ENCODE peak calls at places on chromosomes 16 and 17, in seven cellular contexts. One of them, this sample, is unnamed.

GRCh38 chr17:1197781-1198490 is 18.2 kb upstream of the ABR start:
- DNase-seq in transverse colon: peak
- DNase-seq in uterus: peak
- DNase-seq in AG10803: peak
- DNase-seq in vagina: no peak
- DNase-seq in thoracic aorta: no peak
- DNase-seq in endothelial cell: no peak
- DNase-seq in this sample: no peak

GRCh38 chr17:77160032-77160876 is 19.5 kb downstream of the SEC14L1 start:
- DNase-seq in transverse colon: no peak
- DNase-seq in uterus: no peak
- DNase-seq in AG10803: peak
- DNase-seq in vagina: no peak
- DNase-seq in thoracic aorta: no peak
- DNase-seq in endothelial cell: no peak
- DNase-seq in this sample: no peak

GRCh38 chr17:78257810-78258322 is 26.4 kb downstream of the TMEM235 start:
- DNase-seq in transverse colon: no peak
- DNase-seq in uterus: no peak
- DNase-seq in AG10803: no peak
- DNase-seq in vagina: no peak
- DNase-seq in thoracic aorta: no peak
- DNase-seq in endothelial cell: no peak
- DNase-seq in this sample: peak

GRCh38 chr17:80382956-80383355 is 32.0 kb upstream of the ENDOV start:
- DNase-seq in transverse colon: no peak
- DNase-seq in uterus: no peak
- DNase-seq in AG10803: no peak
- DNase-seq in vagina: no peak
- DNase-seq in thoracic aorta: no peak
- DNase-seq in endothelial cell: no peak
- DNase-seq in this sample: no peak

GRCh38 chr17:10067446-10068143 is 130.8 kb downstream of the GAS7 start:
- DNase-seq in transverse colon: no peak
- DNase-seq in uterus: peak
- DNase-seq in AG10803: no peak
- DNase-seq in vagina: no peak
- DNase-seq in thoracic aorta: no peak
- DNase-seq in endothelial cell: no peak
- DNase-seq in this sample: peak

GRCh38 chr16:67963325-67964321 is 4.8 kb downstream of the SLC12A4 start:
- DNase-seq in transverse colon: no peak
- DNase-seq in uterus: peak
- DNase-seq in AG10803: no peak
- DNase-seq in vagina: no peak
- DNase-seq in thoracic aorta: no peak
- DNase-seq in endothelial cell: no peak
- DNase-seq in this sample: no peak

GRCh38 chr16:89697616-89698331 is 3.7 kb downstream of the SPATA2L start:
- DNase-seq in transverse colon: no peak
- DNase-seq in uterus: no peak
- DNase-seq in AG10803: no peak
- DNase-seq in vagina: no peak
- DNase-seq in thoracic aorta: no peak
- DNase-seq in endothelial cell: no peak
- DNase-seq in this sample: no peak

GRCh38 chr17:41967921-41968578 is 1.5 kb downstream of the CNP start:
- DNase-seq in transverse colon: no peak
- DNase-seq in uterus: no peak
- DNase-seq in AG10803: no peak
- DNase-seq in vagina: no peak
- DNase-seq in thoracic aorta: no peak
- DNase-seq in endothelial cell: no peak
- DNase-seq in this sample: no peak

GRCh38 chr17:78416311-78416711 is 37.9 kb downstream of the PGS1 start:
- DNase-seq in transverse colon: peak
- DNase-seq in uterus: no peak
- DNase-seq in AG10803: peak
- DNase-seq in vagina: no peak
- DNase-seq in thoracic aorta: no peak
- DNase-seq in endothelial cell: no peak
- DNase-seq in this sample: no peak

GRCh38 chr17:8016632-8017424 is 14.4 kb downstream of the GUCY2D start:
- DNase-seq in transverse colon: peak
- DNase-seq in uterus: no peak
- DNase-seq in AG10803: no peak
- DNase-seq in vagina: peak
- DNase-seq in thoracic aorta: no peak
- DNase-seq in endothelial cell: peak
- DNase-seq in this sample: peak

GRCh38 chr17:41516828-41517283 is 1.8 kb downstream of the KRT15 start:
- DNase-seq in transverse colon: no peak
- DNase-seq in uterus: no peak
- DNase-seq in AG10803: no peak
- DNase-seq in vagina: no peak
- DNase-seq in thoracic aorta: no peak
- DNase-seq in endothelial cell: no peak
- DNase-seq in this sample: no peak

GRCh38 chr16:81541314-81541713 is 96.7 kb downstream of the CMIP start:
- DNase-seq in transverse colon: no peak
- DNase-seq in uterus: no peak
- DNase-seq in AG10803: no peak
- DNase-seq in vagina: no peak
- DNase-seq in thoracic aorta: no peak
- DNase-seq in endothelial cell: no peak
- DNase-seq in this sample: no peak

GRCh38 chr17:8455660-8456059 is 20.0 kb downstream of the NDEL1 start:
- DNase-seq in transverse colon: no peak
- DNase-seq in uterus: no peak
- DNase-seq in AG10803: no peak
- DNase-seq in vagina: no peak
- DNase-seq in thoracic aorta: no peak
- DNase-seq in endothelial cell: no peak
- DNase-seq in this sample: no peak

GRCh38 chr16:11255737-11256656 is at the start of gene SOCS1:
- DNase-seq in transverse colon: peak
- DNase-seq in uterus: peak
- DNase-seq in AG10803: peak
- DNase-seq in vagina: no peak
- DNase-seq in thoracic aorta: no peak
- DNase-seq in endothelial cell: peak
- DNase-seq in this sample: peak

GRCh38 chr16:14579266-14579665 is 50.8 kb downstream of the PARN start:
- DNase-seq in transverse colon: no peak
- DNase-seq in uterus: no peak
- DNase-seq in AG10803: no peak
- DNase-seq in vagina: no peak
- DNase-seq in thoracic aorta: no peak
- DNase-seq in endothelial cell: no peak
- DNase-seq in this sample: no peak

GRCh38 chr17:67374329-67375053 is 2.6 kb upstream of the PITPNC1 start:
- DNase-seq in transverse colon: peak
- DNase-seq in uterus: peak
- DNase-seq in AG10803: peak
- DNase-seq in vagina: no peak
- DNase-seq in thoracic aorta: peak
- DNase-seq in endothelial cell: peak
- DNase-seq in this sample: peak

GRCh38 chr17:73546770-73547345 is 97.4 kb downstream of the SDK2 start:
- DNase-seq in transverse colon: peak
- DNase-seq in uterus: no peak
- DNase-seq in AG10803: peak
- DNase-seq in vagina: no peak
- DNase-seq in thoracic aorta: no peak
- DNase-seq in endothelial cell: no peak
- DNase-seq in this sample: peak

GRCh38 chr17:40828454-40829039 is 6.1 kb upstream of the KRT10 start:
- DNase-seq in transverse colon: no peak
- DNase-seq in uterus: no peak
- DNase-seq in AG10803: no peak
- DNase-seq in vagina: no peak
- DNase-seq in thoracic aorta: no peak
- DNase-seq in endothelial cell: no peak
- DNase-seq in this sample: no peak

GRCh38 chr16:58000706-58001676 is at the start of gene USB1:
- DNase-seq in transverse colon: peak
- DNase-seq in uterus: peak
- DNase-seq in AG10803: peak
- DNase-seq in vagina: no peak
- DNase-seq in thoracic aorta: no peak
- DNase-seq in endothelial cell: peak
- DNase-seq in this sample: peak

DNA sequence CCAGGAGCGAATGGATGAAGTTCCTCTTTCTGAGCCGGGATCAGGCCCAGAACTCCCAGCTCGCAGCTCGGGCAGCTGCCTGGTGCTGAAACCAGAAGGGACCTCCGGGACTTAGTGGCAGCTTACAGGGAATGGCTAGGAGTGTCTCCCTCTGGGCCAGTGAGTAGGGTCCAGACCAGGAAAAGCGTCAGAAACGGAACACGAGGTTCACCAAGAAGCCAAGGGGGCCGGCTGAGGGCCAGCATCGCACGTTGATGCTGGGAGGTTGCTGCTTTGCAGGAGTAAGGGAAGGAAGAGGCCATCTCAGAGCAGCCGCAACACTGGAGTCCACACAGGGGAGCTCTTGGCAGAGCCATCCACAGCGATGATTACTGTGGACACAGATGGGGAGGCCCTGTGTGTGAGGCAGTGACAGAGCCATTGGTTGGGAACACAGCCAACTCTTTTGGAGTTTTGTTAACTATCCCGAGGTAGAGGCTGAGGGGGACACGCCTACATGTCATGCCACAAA is 74.0 kb upstream of the CREBBP start:
- DNase-seq in transverse colon: no peak
- DNase-seq in uterus: no peak
- DNase-seq in AG10803: no peak
- DNase-seq in vagina: no peak
- DNase-seq in thoracic aorta: no peak
- DNase-seq in endothelial cell: no peak
- DNase-seq in this sample: no peak
- TF ChIP-seq CTCF in transverse colon: no peak
- TF ChIP-seq CTCF in uterus: no peak
- TF ChIP-seq CTCF in AG10803: no peak
- TF ChIP-seq CTCF in vagina: no peak
- TF ChIP-seq CTCF in thoracic aorta: no peak
- TF ChIP-seq CTCF in endothelial cell: no peak
- TF ChIP-seq CTCF in this sample: no peak

DNA sequence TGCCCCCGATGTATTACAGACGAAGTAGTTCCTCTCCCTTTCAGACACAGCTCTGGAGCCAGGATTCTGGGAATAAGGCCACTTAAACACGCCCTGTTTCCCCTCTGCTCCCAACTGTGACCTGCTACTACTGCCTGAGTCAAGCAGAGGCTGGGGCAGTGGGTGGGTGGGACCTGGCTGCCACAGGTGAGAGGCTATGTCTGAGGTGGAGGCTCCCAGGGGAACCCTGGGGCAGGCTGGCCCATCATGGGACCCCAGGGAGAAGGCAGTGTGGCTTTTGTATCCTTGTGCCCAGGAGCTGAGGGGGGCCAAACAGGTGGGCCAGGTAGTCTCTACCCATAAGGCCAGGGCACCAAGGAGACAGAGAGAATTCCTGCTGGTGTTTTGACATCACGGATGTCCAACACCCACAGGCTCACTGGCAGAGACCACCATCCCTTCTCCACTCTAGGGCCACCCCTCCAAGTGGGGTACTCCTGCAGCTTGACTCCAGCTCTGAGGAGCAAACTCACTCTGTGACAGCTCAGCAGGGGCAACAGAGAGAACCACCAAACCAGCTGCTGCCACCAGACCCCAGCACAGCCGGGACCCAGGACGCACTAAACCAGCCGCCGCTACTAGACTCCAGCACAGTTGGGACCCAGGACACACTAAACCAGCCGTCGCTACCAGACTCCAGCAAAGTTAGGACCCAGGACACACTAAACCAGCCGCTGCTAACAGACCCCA is 105.3 kb upstream of the SMURF2 start:
- DNase-seq in transverse colon: no peak
- DNase-seq in uterus: no peak
- DNase-seq in AG10803: no peak
- DNase-seq in vagina: no peak
- DNase-seq in thoracic aorta: no peak
- DNase-seq in endothelial cell: no peak
- DNase-seq in this sample: no peak
- TF ChIP-seq CTCF in transverse colon: no peak
- TF ChIP-seq CTCF in uterus: no peak
- TF ChIP-seq CTCF in AG10803: no peak
- TF ChIP-seq CTCF in vagina: no peak
- TF ChIP-seq CTCF in thoracic aorta: no peak
- TF ChIP-seq CTCF in endothelial cell: no peak
- TF ChIP-seq CTCF in this sample: no peak

DNA sequence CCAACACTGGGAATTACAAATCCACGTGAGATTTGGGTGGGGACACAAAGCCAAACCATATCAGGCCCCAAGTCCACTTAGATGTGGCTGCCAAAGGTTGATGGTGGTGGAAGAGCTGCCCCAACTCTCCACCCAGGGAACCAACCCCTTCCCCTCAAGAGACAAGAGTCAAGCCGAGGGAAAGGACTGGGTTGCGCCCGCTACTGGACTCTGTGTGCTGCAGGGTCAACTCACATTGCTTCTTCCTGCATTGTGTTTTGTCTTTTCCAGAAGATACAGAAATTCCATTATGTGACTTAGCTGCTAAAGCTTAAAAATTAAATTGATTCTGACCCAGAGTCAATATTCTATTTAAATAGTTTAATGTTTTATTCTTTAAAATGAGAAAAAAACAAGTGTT is 58.5 kb downstream of the ADAMTS18 start:
- DNase-seq in transverse colon: no peak
- DNase-seq in uterus: no peak
- DNase-seq in AG10803: no peak
- DNase-seq in vagina: no peak
- DNase-seq in thoracic aorta: no peak
- DNase-seq in endothelial cell: no peak
- DNase-seq in this sample: no peak
- TF ChIP-seq CTCF in transverse colon: no peak
- TF ChIP-seq CTCF in uterus: no peak
- TF ChIP-seq CTCF in AG10803: peak
- TF ChIP-seq CTCF in vagina: no peak
- TF ChIP-seq CTCF in thoracic aorta: no peak
- TF ChIP-seq CTCF in endothelial cell: peak
- TF ChIP-seq CTCF in this sample: no peak

GRCh38 chr17:4807534-4808377 is 804 bp downstream of the PLD2 start:
- DNase-seq in transverse colon: peak
- DNase-seq in uterus: no peak
- DNase-seq in AG10803: no peak
- DNase-seq in vagina: no peak
- DNase-seq in thoracic aorta: no peak
- DNase-seq in endothelial cell: no peak
- DNase-seq in this sample: no peak

GRCh38 chr17:4810696-4811289 is 3.8 kb downstream of the PLD2 start:
- DNase-seq in transverse colon: no peak
- DNase-seq in uterus: no peak
- DNase-seq in AG10803: no peak
- DNase-seq in vagina: no peak
- DNase-seq in thoracic aorta: no peak
- DNase-seq in endothelial cell: no peak
- DNase-seq in this sample: no peak

GRCh38 chr17:4806770-4807533 is at the start of gene PLD2:
- DNase-seq in transverse colon: peak
- DNase-seq in uterus: peak
- DNase-seq in AG10803: peak
- DNase-seq in vagina: no peak
- DNase-seq in thoracic aorta: no peak
- DNase-seq in endothelial cell: peak
- DNase-seq in this sample: peak

GRCh38 chr17:4806420-4806769 is 557 bp upstream of the PLD2 start:
- DNase-seq in transverse colon: peak
- DNase-seq in uterus: no peak
- DNase-seq in AG10803: no peak
- DNase-seq in vagina: no peak
- DNase-seq in thoracic aorta: no peak
- DNase-seq in endothelial cell: no peak
- DNase-seq in this sample: no peak

GRCh38 chr17:4808378-4808767 is 1.4 kb downstream of the PLD2 start:
- DNase-seq in transverse colon: peak
- DNase-seq in uterus: peak
- DNase-seq in AG10803: no peak
- DNase-seq in vagina: no peak
- DNase-seq in thoracic aorta: no peak
- DNase-seq in endothelial cell: no peak
- DNase-seq in this sample: no peak
- TF ChIP-seq CTCF in transverse colon: no peak
- TF ChIP-seq CTCF in uterus: no peak
- TF ChIP-seq CTCF in AG10803: no peak
- TF ChIP-seq CTCF in vagina: no peak
- TF ChIP-seq CTCF in thoracic aorta: no peak
- TF ChIP-seq CTCF in endothelial cell: no peak
- TF ChIP-seq CTCF in this sample: no peak

This sample was measured in Calu3.